ENCODE peak calls at places on chromosomes 12 and 14, in five cellular contexts. One of them, this sample, is unnamed.

GRCh38 chr14:89379891-89380820 is 36.9 kb downstream of the FOXN3 start:
- DNase-seq in cardiac fibroblast: no peak
- DNase-seq in dorsolateral prefrontal cortex: no peak
- DNase-seq in upper lobe of right lung: no peak
- DNase-seq in amniotic stem cell: no peak
- DNase-seq in this sample: no peak

GRCh38 chr12:3752096-3752709 is 706 bp downstream of the CRACR2A start:
- DNase-seq in cardiac fibroblast: peak; percentile 60
- DNase-seq in amniotic stem cell: no peak
- DNase-seq in upper lobe of right lung: peak; percentile 77
- DNase-seq in dorsolateral prefrontal cortex: no peak
- DNase-seq in this sample: peak; percentile 46

GRCh38 chr12:56236985-56237384 is 7.1 kb downstream of the SLC39A5 start:
- DNase-seq in upper lobe of right lung: no peak
- DNase-seq in cardiac fibroblast: no peak
- DNase-seq in amniotic stem cell: no peak
- DNase-seq in dorsolateral prefrontal cortex: no peak
- DNase-seq in this sample: no peak

GRCh38 chr14:64675246-64675645 is 29.0 kb upstream of the PLEKHG3 start:
- DNase-seq in upper lobe of right lung: no peak
- DNase-seq in cardiac fibroblast: no peak
- DNase-seq in amniotic stem cell: no peak
- DNase-seq in dorsolateral prefrontal cortex: no peak
- DNase-seq in this sample: no peak

GRCh38 chr14:91227183-91227628 is 17.3 kb downstream of the GPR68 start:
- DNase-seq in cardiac fibroblast: no peak
- DNase-seq in upper lobe of right lung: no peak
- DNase-seq in dorsolateral prefrontal cortex: no peak
- DNase-seq in amniotic stem cell: no peak
- DNase-seq in this sample: no peak

GRCh38 chr12:72872488-72872887 is 600.3 kb downstream of the TRHDE start:
- DNase-seq in upper lobe of right lung: no peak
- DNase-seq in amniotic stem cell: no peak
- DNase-seq in cardiac fibroblast: no peak
- DNase-seq in dorsolateral prefrontal cortex: no peak
- DNase-seq in this sample: no peak

GRCh38 chr14:62957562-62957961 is 87.7 kb downstream of the KCNH5 start:
- DNase-seq in amniotic stem cell: peak; percentile 55
- DNase-seq in upper lobe of right lung: no peak
- DNase-seq in dorsolateral prefrontal cortex: no peak
- DNase-seq in cardiac fibroblast: peak; percentile 56
- DNase-seq in this sample: peak; percentile 22

GRCh38 chr14:64860039-64860438 is 19.7 kb downstream of the SPTB start:
- DNase-seq in upper lobe of right lung: no peak
- DNase-seq in cardiac fibroblast: no peak
- DNase-seq in amniotic stem cell: no peak
- DNase-seq in dorsolateral prefrontal cortex: no peak
- DNase-seq in this sample: no peak

GRCh38 chr12:26633591-26634210 is 199.3 kb downstream of the ITPR2 start:
- DNase-seq in cardiac fibroblast: peak; percentile 26
- DNase-seq in upper lobe of right lung: no peak
- DNase-seq in dorsolateral prefrontal cortex: no peak
- DNase-seq in amniotic stem cell: no peak
- DNase-seq in this sample: no peak